ENCODE peak calls at places on chromosomes 12 and 14, in six cellular contexts. K is activated CD4-positive, alpha-beta T cell treated with anti-CD3 and anti-CD28 coated beads for 48 hours; E is NCI-H2029; I is activated naive CD4-positive, alpha-beta T cell treated with anti-CD3 and anti-CD28 coated beads for 36 hours; R is CMK; T is stimulated activated CD4-positive, alpha-beta T cell treated with anti-CD3 and anti-CD28 coated beads, Interleukin-1b, Interleukin-23, amount 100 ng/mL, for 1 hour. J is an unnamed sample.

GRCh38 chr14:64811676-64812075 is 68.0 kb downstream of the SPTB start:
- DNase-seq in K (no peak), E (no peak), I (no peak), T (no peak), R (no peak), J (no peak)

GRCh38 chr14:75559451-75560187 is 18.8 kb upstream of the FLVCR2 start:
- DNase-seq in E (no peak), K (peak), R (no peak), T (no peak), I (peak), J (no peak)

GRCh38 chr12:114625294-114625851 is 58.6 kb downstream of the TBX3 start:
- DNase-seq in T (no peak), E (peak), R (peak), K (peak), I (peak), J (no peak)

GRCh38 chr12:9095322-9095721 is 20.4 kb downstream of the A2M start:
- DNase-seq in T (no peak), E (no peak), I (no peak), K (no peak), R (no peak), J (peak)

GRCh38 chr12:15404485-15404884 is 82.2 kb downstream of the PTPRO start:
- DNase-seq in T (no peak), E (no peak), R (no peak), I (no peak), K (no peak), J (no peak)

GRCh38 chr12:45731376-45731775 is 1.9 kb downstream of the ARID2 start:
- DNase-seq in R (no peak), E (no peak), I (no peak), K (no peak), T (no peak), J (no peak)

GRCh38 chr14:54253195-54253947 is 143.4 kb upstream of the CDKN3 start:
- DNase-seq in T (no peak), R (no peak), K (peak), I (peak), E (no peak), J (no peak)

GRCh38 chr12:27969011-27969900 is 3.3 kb downstream of the PTHLH start:
- DNase-seq in E (no peak), K (peak), I (peak), R (no peak), T (no peak), J (no peak)

GRCh38 chr12:46160981-46161690 is 107.7 kb downstream of the SLC38A1 start:
- DNase-seq in R (no peak), T (no peak), K (no peak), I (no peak), E (no peak), J (no peak)

GRCh38 chr12:42143401-42144173 is 1.1 kb downstream of the GXYLT1 start:
- DNase-seq in I (no peak), E (no peak), R (no peak), K (no peak), T (no peak), J (no peak)

GRCh38 chr12:126727218-126727601 is 1539.8 kb upstream of the TMEM132C start:
- DNase-seq in I (no peak), K (no peak), E (no peak), T (no peak), R (no peak), J (no peak)

GRCh38 chr12:132533584-132533958 is 43.6 kb downstream of the FBRSL1 start:
- DNase-seq in R (no peak), I (no peak), E (no peak), K (no peak), T (no peak), J (no peak)

GRCh38 chr14:69261761-69262331 is 1.9 kb downstream of the GALNT16 start:
- DNase-seq in I (no peak), T (no peak), K (no peak), R (no peak), E (no peak), J (no peak)

GRCh38 chr12:63164911-63165310 is 13.9 kb upstream of the AVPR1A start:
- DNase-seq in E (peak), K (no peak), R (no peak), T (no peak), I (no peak), J (no peak)

GRCh38 chr12:59040651-59041050 is 120.3 kb upstream of the LRIG3 start:
- DNase-seq in T (no peak), R (no peak), I (no peak), K (no peak), E (no peak), J (no peak)

GRCh38 chr12:57888407-57889157 is 42.1 kb upstream of the CTDSP2 start:
- DNase-seq in K (peak), T (peak), R (no peak), I (peak), E (peak), J (no peak)

GRCh38 chr12:91863702-91864101 is 281.9 kb downstream of the BTG1 start:
- DNase-seq in E (no peak), T (no peak), R (no peak), I (no peak), K (no peak), J (no peak)

GRCh38 chr12:100826323-100826722 is 31.7 kb downstream of the ANO4 start:
- DNase-seq in I (peak), T (no peak), E (no peak), K (peak), R (no peak), J (no peak)

GRCh38 chr12:51752490-51752889 is 96.0 kb downstream of the FIGNL2 start:
- DNase-seq in K (no peak), E (no peak), T (no peak), R (no peak), I (no peak), J (no peak)

GRCh38 chr14:94775875-94776217 is 5.9 kb upstream of the GSC start:
- DNase-seq in T (no peak), I (no peak), R (no peak), E (no peak), K (no peak), J (no peak)

GRCh38 chr14:68624541-68625220 is 168.2 kb downstream of the ZFP36L1 start:
- DNase-seq in I (no peak), R (no peak), T (no peak), K (no peak), E (no peak), J (no peak)

GRCh38 chr14:81127785-81128184 is 93.0 kb downstream of the GTF2A1 start:
- DNase-seq in I (no peak), T (no peak), E (no peak), K (no peak), R (no peak), J (no peak)

GRCh38 chr12:14273911-14274306 is 91.6 kb upstream of the ATF7IP start:
- DNase-seq in K (no peak), E (no peak), R (no peak), I (no peak), T (no peak), J (no peak)

GRCh38 chr14:69559581-69560011 is 15.1 kb downstream of the CCDC177 start:
- DNase-seq in K (no peak), E (no peak), R (no peak), I (no peak), T (no peak), J (no peak)

GRCh38 chr12:78095623-78096022 is 264.9 kb downstream of the NAV3 start:
- DNase-seq in T (no peak), K (no peak), R (no peak), I (no peak), E (no peak), J (no peak)

GRCh38 chr12:65561798-65562382 is 262.4 kb upstream of the HMGA2 start:
- DNase-seq in I (no peak), E (no peak), K (no peak), T (no peak), R (no peak), J (no peak)

GRCh38 chr12:132168311-132169031 is 24.2 kb downstream of the NOC4L start:
- DNase-seq in I (no peak), R (no peak), E (no peak), T (no peak), K (no peak), J (no peak)

GRCh38 chr14:41623737-41624136 is 17.1 kb downstream of the LRFN5 start:
- DNase-seq in I (no peak), K (no peak), R (no peak), T (no peak), E (no peak), J (no peak)